ENCODE peak calls at places on chromosome 7, in four cellular contexts. B, D, K and H are unnamed samples.

GRCh38 chr7:5550385-5550784 is 126.8 kb upstream of the TNRC18 start:
- DNase-seq in B (no peak), D (no peak), K (no peak), H (no peak)

GRCh38 chr7:104980969-104981670 is 32.9 kb upstream of the KMT2E start:
- DNase-seq in B (no peak), D (no peak), K (no peak), H (no peak)

GRCh38 chr7:100588438-100588837 is 2.3 kb downstream of the FBXO24 start:
- DNase-seq in B (no peak), D (no peak), K (no peak), H (no peak)

GRCh38 chr7:103343758-103344452 is 662 bp downstream of the DNAJC2 start:
- DNase-seq in B (peak; percentile 19), D (no peak), K (no peak), H (no peak)

GRCh38 chr7:112990619-112991018 is 96.0 kb downstream of the GPR85 start:
- DNase-seq in B (no peak), D (no peak), K (no peak), H (no peak)

GRCh38 chr7:25860206-25860881 is 291.7 kb upstream of the NFE2L3 start:
- DNase-seq in B (no peak), D (peak; percentile 70), K (no peak), H (no peak)

GRCh38 chr7:31814187-31814586 is 127.2 kb downstream of the PPP1R17 start:
- DNase-seq in B (no peak), D (no peak), K (no peak), H (no peak)

GRCh38 chr7:68787586-68787985 is 810.7 kb upstream of the AUTS2 start:
- DNase-seq in B (no peak), D (no peak), K (no peak), H (no peak)

GRCh38 chr7:129370812-129371211 is 63.4 kb upstream of the STRIP2 start:
- DNase-seq in B (no peak), D (no peak), K (peak; percentile 7), H (no peak)

GRCh38 chr7:26346611-26347200 is 55.0 kb downstream of the SNX10 start:
- DNase-seq in B (no peak), D (no peak), K (no peak), H (no peak)

GRCh38 chr7:40597517-40597916 is 462.7 kb downstream of the SUGCT start:
- DNase-seq in B (no peak), D (no peak), K (no peak), H (no peak)

GRCh38 chr7:29274156-29275017 is 79.8 kb downstream of the CHN2 start:
- DNase-seq in B (no peak), D (no peak), K (no peak), H (peak; percentile 70)

GRCh38 chr7:137449016-137449415 is 105.5 kb upstream of the PTN start:
- DNase-seq in B (no peak), D (no peak), K (no peak), H (no peak)

GRCh38 chr7:4789194-4790077 is 14.0 kb downstream of the AP5Z1 start:
- DNase-seq in B (no peak), D (peak; percentile 56), K (no peak), H (no peak)

GRCh38 chr7:149471289-149471953 is 10.6 kb upstream of the ZNF777 start:
- DNase-seq in B (no peak), D (no peak), K (no peak), H (no peak)